ENCODE peak calls at places on chromosomes 4 and X, in four cellular contexts. I is K562, K is HepG2, G is H1. L is an unnamed sample.

GRCh38 chr4:149145803-149146202 is 669.8 kb downstream of the IQCM start:
- DNase-seq in I (no peak), K (no peak), G (no peak), L (no peak)

GRCh38 chr4:142236268-142236667 is 599.9 kb downstream of the IL15 start:
- DNase-seq in I (no peak), K (no peak), G (no peak), L (no peak)

GRCh38 chr4:2182981-2183380 is 58.9 kb downstream of the HAUS3 start:
- DNase-seq in I (no peak), K (no peak), G (no peak), L (no peak)

GRCh38 chr4:88965053-88965452 is 91.9 kb downstream of the FAM13A start:
- DNase-seq in I (no peak), K (no peak), G (no peak), L (no peak)

GRCh38 chr4:144090744-144091143 is 49.8 kb downstream of the GYPA start:
- DNase-seq in I (no peak), K (no peak), G (no peak), L (no peak)

GRCh38 chrX:39202641-39203040 is 401.4 kb downstream of the MID1IP1 start:
- DNase-seq in I (no peak), K (no peak), G (no peak), L (no peak)

GRCh38 chr4:136302566-136302965 is 1229.7 kb downstream of the PCDH18 start:
- DNase-seq in I (no peak), K (no peak), G (no peak), L (no peak)

GRCh38 chrX:97597954-97598353 is 714.2 kb downstream of the RPA4 start:
- DNase-seq in I (no peak), K (no peak), G (no peak), L (no peak)

GRCh38 chr4:139030614-139031235 is 15.1 kb downstream of the NOCT start:
- DNase-seq in I (peak), K (peak), G (peak), L (peak)

GRCh38 chr4:150896513-150896912 is 118.6 kb downstream of the LRBA start:
- DNase-seq in I (no peak), K (no peak), G (no peak), L (no peak)

GRCh38 chrX:858542-859078 is 228.0 kb downstream of the SHOX start:
- DNase-seq in I (no peak), K (no peak), G (no peak), L (no peak)

GRCh38 chrX:12989456-12989855 is 14.5 kb downstream of the TMSB4X start:
- DNase-seq in I (no peak), K (no peak), G (no peak), L (no peak)

GRCh38 chr4:119851649-119852048 is 215.0 kb downstream of the MAD2L1 start:
- DNase-seq in I (no peak), K (no peak), G (no peak), L (no peak)

GRCh38 chrX:39477438-39478120 is 620.2 kb downstream of the BCOR start:
- DNase-seq in I (peak), K (no peak), G (peak), L (no peak)

GRCh38 chr4:159206427-159206871 is 103.6 kb downstream of the RAPGEF2 start:
- DNase-seq in I (no peak), K (no peak), G (no peak), L (no peak)

GRCh38 chr4:16150716-16151115 is 66.9 kb upstream of the PROM1 start:
- DNase-seq in I (no peak), K (no peak), G (no peak), L (no peak)

GRCh38 chrX:26651755-26652154 is 435.8 kb downstream of the MAGEB5 start:
- DNase-seq in I (no peak), K (no peak), G (no peak), L (no peak)

GRCh38 chr4:135418353-135418752 is 1216.8 kb upstream of the PABPC4L start:
- DNase-seq in I (no peak), K (peak), G (no peak), L (no peak)

GRCh38 chrX:1743105-1743504 is 128.2 kb downstream of the ASMT start:
- DNase-seq in I (no peak), K (no peak), G (no peak), L (no peak)

GRCh38 chr4:151484396-151485102 is 75.6 kb downstream of the FHIP1A start:
- DNase-seq in I (no peak), K (peak), G (no peak), L (peak)

GRCh38 chr4:98939892-98940298 is 11.0 kb upstream of the EIF4E start:
- DNase-seq in I (peak), K (peak), G (no peak), L (peak)

GRCh38 chr4:182240161-182241130 is 2.8 kb upstream of the TENM3 start:
- DNase-seq in I (no peak), K (peak), G (no peak), L (peak)

GRCh38 chr4:1035510-1035909 is 24.1 kb downstream of the FGFRL1 start:
- DNase-seq in I (no peak), K (peak), G (no peak), L (no peak)

GRCh38 chr4:167906851-167907250 is 185.5 kb upstream of the ANXA10 start:
- DNase-seq in I (no peak), K (no peak), G (no peak), L (no peak)

GRCh38 chr4:13541176-13541604 is 3.1 kb downstream of the NKX3-2 start:
- DNase-seq in I (no peak), K (no peak), G (peak), L (no peak)

GRCh38 chr4:5470318-5470889 is 238.0 kb downstream of the EVC2 start:
- DNase-seq in I (no peak), K (no peak), G (no peak), L (no peak)

GRCh38 chr4:35342833-35343232 is 901.5 kb downstream of the ARAP2 start:
- DNase-seq in I (no peak), K (no peak), G (no peak), L (no peak)

GRCh38 chrX:72028701-72029470 is 102.8 kb downstream of the RTL5 start:
- DNase-seq in I (no peak), K (no peak), G (peak), L (no peak)

GRCh38 chr4:109233585-109233984 is 68.9 kb downstream of the COL25A1 start:
- DNase-seq in I (no peak), K (no peak), G (no peak), L (no peak)

GRCh38 chr4:146790515-146790914 is 151.8 kb downstream of the POU4F2 start:
- DNase-seq in I (no peak), K (no peak), G (no peak), L (no peak)

GRCh38 chr4:56326363-56326762 is 60.9 kb downstream of the AASDH start:
- DNase-seq in I (no peak), K (no peak), G (no peak), L (no peak)

GRCh38 chr4:76549765-76550164 is 114.7 kb downstream of the SHROOM3 start:
- DNase-seq in I (no peak), K (no peak), G (no peak), L (no peak)

GRCh38 chr4:140012688-140013087 is 141.3 kb downstream of the MAML3 start:
- DNase-seq in I (peak), K (peak), G (peak), L (peak)

GRCh38 chr4:125983168-125983567 is 668.4 kb downstream of the FAT4 start:
- DNase-seq in I (no peak), K (no peak), G (no peak), L (no peak)

GRCh38 chr4:37066149-37066548 is 178.4 kb upstream of the NWD2 start:
- DNase-seq in I (no peak), K (no peak), G (no peak), L (no peak)

GRCh38 chr4:43846111-43846587 is 602.5 kb downstream of the KCTD8 start:
- DNase-seq in I (no peak), K (no peak), G (no peak), L (no peak)

GRCh38 chrX:154096140-154097002 is 1.1 kb downstream of the MECP2 start:
- DNase-seq in I (peak), K (peak), G (no peak), L (peak)
- TF ChIP-seq MAFK in I (no peak), K (no peak), G (no peak), L (no peak)

GRCh38 chr4:155952546-155952945 is 1.1 kb downstream of the CTSO start:
- DNase-seq in I (no peak), K (no peak), G (no peak), L (no peak)
- TF ChIP-seq RNF2 in I (no peak), K (no peak), G (no peak), L (no peak)

DNA sequence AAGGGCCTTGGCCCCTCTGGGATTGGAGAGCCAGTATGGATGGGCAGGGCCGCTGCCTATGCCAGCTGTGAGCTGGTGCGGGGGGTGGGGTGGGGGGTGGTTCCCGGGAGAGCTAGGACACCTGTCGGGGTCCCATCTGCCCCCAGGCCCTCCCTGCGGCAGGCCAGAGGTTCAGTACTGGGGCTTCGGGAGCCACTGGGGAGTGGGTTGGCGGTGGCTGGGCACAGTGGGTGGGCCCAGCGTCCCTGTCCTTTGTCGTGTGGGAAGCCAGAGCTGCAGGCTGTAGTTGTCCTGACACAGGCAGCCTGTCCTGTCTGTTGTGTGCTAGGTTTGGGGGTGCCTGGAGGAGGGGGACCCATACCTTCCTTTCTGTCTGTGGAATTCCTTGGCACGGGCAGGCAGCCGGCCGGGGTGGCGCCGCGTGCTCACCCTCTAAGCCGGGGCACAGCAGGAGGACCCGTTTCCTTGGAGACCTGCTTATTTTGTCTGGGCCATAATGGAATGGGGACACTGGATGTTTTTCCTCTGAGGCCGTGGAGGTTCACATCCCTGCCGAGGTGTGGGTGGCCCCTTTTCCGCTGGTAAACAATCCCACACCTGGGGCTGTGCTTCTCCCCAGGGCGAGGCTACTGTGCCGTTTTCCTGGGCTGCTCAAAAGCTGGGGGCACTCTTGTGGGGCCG is 14.8 kb downstream of the DOK7 start:
- DNase-seq in I (no peak), K (no peak), G (no peak), L (no peak)
- TF ChIP-seq MAFK in I (no peak), K (no peak), G (no peak), L (no peak)

GRCh38 chrX:153412746-153413720 is 1.8 kb downstream of the ZFP92 start:
- DNase-seq in I (no peak), K (no peak), G (no peak), L (peak)
- TF ChIP-seq RNF2 in I (no peak), K (no peak), G (no peak), L (no peak)

GRCh38 chr4:20543131-20543530 is 157.1 kb upstream of the PACRGL start:
- DNase-seq in I (no peak), K (no peak), G (no peak), L (no peak)
- TF ChIP-seq MAFK in I (no peak), K (no peak), G (no peak), L (no peak)

DNA sequence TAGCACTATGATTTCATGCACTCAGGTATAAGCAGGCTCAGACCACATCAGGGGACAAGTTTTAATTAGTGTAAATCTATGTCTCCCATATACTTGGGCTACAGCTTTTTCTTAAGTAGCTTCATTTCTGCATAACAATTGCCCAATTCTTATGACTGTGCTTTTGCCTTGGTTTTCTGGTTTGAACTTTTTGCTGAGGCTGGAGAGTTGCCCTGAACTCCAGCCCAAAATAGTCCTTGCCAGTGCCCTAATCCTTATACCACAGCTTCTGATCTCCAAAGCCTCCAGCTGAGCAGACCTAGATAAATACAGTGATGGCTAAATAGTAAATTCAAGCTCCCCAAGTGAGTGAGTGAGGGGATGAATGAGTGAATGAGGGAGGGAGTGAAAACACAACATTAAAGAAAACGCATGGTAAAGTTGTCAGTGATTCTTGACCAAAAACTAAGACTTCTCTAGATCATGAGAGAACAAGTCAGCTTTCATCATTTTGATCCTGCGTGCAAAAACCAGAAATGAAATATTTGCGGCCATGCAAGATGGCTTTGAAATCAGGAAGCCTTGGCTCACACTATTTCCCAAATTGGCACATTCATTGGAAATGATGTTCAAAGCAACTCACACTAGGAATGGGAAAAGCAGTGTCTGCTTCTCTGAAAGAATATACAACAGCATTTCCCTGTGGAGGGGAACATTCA is 437.1 kb upstream of the CTSO start:
- DNase-seq in I (no peak), K (no peak), G (no peak), L (no peak)
- TF ChIP-seq RNF2 in I (no peak), K (no peak), G (no peak), L (no peak)

GRCh38 chr4:155011163-155011825 is 197.1 kb upstream of the NPY2R start:
- DNase-seq in I (no peak), K (no peak), G (no peak), L (no peak)

GRCh38 chr4:155005395-155006087 is 202.9 kb upstream of the NPY2R start:
- DNase-seq in I (no peak), K (no peak), G (no peak), L (no peak)

GRCh38 chr4:155009288-155009687 is 199.1 kb upstream of the NPY2R start:
- DNase-seq in I (no peak), K (no peak), G (no peak), L (no peak)

GRCh38 chr4:155008389-155008788 is 200.0 kb upstream of the NPY2R start:
- DNase-seq in I (no peak), K (no peak), G (no peak), L (no peak)

GRCh38 chr4:155007660-155008176 is 200.7 kb upstream of the NPY2R start:
- DNase-seq in I (no peak), K (no peak), G (no peak), L (no peak)
- TF ChIP-seq MAFK in I (no peak), K (no peak), G (no peak), L (no peak)

DNA sequence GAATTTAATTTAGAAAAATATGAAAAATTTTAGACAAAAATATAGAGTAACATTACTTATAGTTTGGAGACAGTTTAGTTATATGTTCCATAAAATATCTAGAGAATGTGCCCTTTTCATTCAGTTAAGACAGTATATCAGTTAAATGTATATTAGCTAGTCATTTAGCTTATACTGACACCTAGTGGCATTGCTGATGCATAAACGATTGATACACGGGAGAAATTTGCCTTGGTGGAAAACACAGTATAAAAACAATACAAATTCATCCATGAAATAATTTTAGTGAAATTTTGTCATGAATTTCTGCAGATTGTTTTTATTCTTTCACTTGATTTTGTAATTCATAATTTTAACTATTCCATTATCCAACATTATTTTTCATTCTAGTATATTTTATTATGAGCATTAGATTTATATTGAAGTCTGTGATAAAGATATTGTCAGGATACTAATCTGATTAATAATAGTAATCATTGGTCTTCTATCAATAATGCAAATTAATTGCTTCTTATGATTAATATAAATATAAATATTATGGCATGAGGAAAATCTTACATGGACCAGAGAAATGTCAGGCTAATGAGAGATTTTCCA is 219.0 kb downstream of the TLL1 start:
- DNase-seq in I (peak), K (peak), G (no peak), L (peak)
- TF ChIP-seq RNF2 in I (no peak), K (no peak), G (no peak), L (no peak)

DNA sequence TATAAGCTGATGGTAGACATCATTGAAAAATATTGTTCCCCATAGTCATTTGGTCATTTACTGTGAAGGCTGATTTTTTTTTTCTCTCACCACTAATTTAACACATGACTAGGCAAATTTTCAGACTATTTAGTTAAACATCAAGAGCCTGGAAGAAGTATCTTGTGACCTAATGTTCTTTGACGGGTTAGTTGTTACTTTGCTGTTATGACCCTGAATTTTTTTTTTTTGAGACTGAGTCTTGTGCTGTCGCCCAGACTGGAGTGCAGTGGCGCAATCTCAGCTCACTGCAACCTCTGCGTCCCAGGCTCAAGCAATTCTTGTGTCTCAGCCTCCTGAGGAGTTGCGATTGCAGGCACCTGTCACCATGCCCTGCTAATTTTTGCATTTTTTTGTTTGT is 67.0 kb downstream of the HPF1 start:
- DNase-seq in I (no peak), K (no peak), G (no peak), L (no peak)
- TF ChIP-seq MAFK in I (no peak), K (no peak), G (no peak), L (peak)